ENCODE peak calls at places on chromosome 14, in eight cellular contexts. D is HCT116, S is K562, K is A549, T is IMR-90, X is SK-N-SH, P is H1, A is HepG2. G is an unnamed sample.

GRCh38 chr14:24741871-24742270 is 107.9 kb upstream of the GZMB start:
- DNase-seq in D (no peak), S (no peak), K (no peak), T (peak), X (no peak), P (no peak), A (no peak), G (no peak)

GRCh38 chr14:84250863-84251262 is 1279.1 kb upstream of the FLRT2 start:
- DNase-seq in D (no peak), S (no peak), K (no peak), T (no peak), X (no peak), P (no peak), A (no peak), G (no peak)

GRCh38 chr14:90091393-90091792 is 29.6 kb downstream of the KCNK13 start:
- DNase-seq in D (no peak), S (no peak), K (no peak), T (peak), X (peak), P (no peak), A (no peak), G (no peak)

GRCh38 chr14:105448706-105449111 is 25.9 kb upstream of the CRIP2 start:
- DNase-seq in D (no peak), S (peak), K (peak), T (peak), X (peak), P (peak), A (peak), G (no peak)

GRCh38 chr14:52031781-52032180 is 37.1 kb downstream of the NID2 start:
- DNase-seq in D (no peak), S (no peak), K (no peak), T (peak), X (no peak), P (no peak), A (no peak), G (no peak)

GRCh38 chr14:100535287-100536131 is 51.7 kb downstream of the BEGAIN start:
- DNase-seq in D (no peak), S (no peak), K (no peak), T (no peak), X (peak), P (no peak), A (no peak), G (no peak)

GRCh38 chr14:43475762-43476161 is 1031.3 kb downstream of the FSCB start:
- DNase-seq in D (no peak), S (no peak), K (peak), T (no peak), X (no peak), P (no peak), A (no peak), G (no peak)

GRCh38 chr14:69374235-69374634 is 23.9 kb downstream of the ERH start:
- DNase-seq in D (no peak), S (no peak), K (no peak), T (no peak), X (no peak), P (no peak), A (no peak), G (no peak)

GRCh38 chr14:65849558-65849957 is 437.0 kb downstream of the FUT8 start:
- DNase-seq in D (no peak), S (no peak), K (no peak), T (no peak), X (no peak), P (no peak), A (no peak), G (no peak)

GRCh38 chr14:105315941-105316562 is 1.5 kb downstream of the PACS2 start:
- DNase-seq in D (no peak), S (no peak), K (no peak), T (no peak), X (peak), P (no peak), A (no peak), G (no peak)

DNA sequence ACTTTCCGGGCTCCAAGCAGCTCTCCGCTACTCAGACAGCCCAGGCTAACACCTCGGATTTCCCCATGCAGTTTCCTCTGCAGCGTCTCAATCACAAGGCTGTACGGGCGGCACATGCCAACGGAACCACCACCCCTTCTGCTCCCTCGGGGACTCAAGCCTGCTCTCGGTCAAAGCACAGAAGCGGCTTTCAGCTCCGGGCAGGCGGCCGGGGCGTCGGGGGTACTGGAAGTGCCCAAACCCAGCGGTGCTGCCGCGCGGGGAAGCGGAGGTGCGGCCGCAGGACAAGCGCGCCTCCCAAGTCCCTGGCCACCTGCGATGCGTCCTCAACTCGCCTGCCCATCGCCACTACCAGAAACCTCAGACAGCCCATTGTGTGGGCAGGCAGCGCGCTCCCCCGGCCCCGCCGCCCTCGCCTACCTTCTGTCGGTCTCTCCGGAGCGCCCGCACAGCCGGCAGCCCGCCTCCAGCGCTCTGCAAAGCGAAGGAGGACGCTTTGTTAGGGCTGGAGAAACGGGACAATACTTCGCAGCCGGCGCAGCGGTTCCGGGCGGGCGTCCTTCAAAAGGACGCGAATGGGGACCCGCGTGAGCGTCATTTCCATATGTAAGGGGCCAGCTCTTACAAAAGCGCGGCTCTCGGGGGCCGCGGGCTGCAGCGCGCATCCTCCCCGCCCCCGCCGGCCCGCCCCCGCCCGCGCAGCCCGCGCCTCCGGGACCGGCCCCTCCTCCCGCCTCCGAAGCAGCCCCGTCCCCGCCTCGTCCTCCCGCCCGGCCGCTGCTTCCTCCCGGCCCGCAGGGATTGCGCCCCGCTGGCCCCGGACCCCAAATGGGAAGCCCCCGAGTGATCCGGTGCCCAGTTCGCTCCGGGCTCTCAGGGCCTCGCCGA is 674 bp downstream of the NIN start:
- DNase-seq in D (no peak), S (peak), K (peak), T (peak), X (peak), P (peak), A (peak), G (peak)
- TF ChIP-seq RAD21 in D (no peak), S (no peak), K (no peak), T (no peak), X (no peak), P (no peak), A (no peak), G (no peak)

DNA sequence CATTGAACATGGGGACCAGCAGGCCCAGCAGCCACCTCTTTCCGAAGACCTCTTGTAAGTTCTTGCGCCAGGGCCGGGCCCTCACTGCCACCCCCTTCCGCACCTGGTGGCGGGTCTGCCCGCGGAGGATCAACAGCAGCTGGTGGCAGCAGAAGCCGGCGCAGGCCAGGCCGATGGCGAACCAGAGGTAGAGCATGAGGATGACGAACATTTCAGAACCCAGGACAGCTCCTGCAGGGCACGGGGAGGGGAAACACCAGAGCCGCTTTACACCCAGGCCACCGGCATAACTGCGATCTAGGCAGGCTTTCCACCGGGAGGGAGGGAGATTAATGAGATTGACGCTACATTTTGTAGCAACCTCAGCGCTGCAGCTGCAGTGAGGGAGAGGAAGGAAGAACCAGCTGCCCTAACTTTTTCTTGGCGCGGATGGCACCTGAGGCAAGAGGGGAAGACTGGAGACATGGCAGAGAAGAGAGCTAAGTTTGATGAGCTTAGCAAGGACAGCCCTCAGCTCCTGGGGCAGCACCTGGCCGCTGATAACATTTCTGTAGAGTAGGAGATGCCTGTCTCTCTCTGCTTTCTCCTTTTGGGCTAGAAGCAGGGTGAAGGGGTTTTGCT is 7.8 kb downstream of the ZDHHC22 start:
- DNase-seq in D (no peak), S (peak), K (peak), T (peak), X (no peak), P (peak), A (peak), G (no peak)
- TF ChIP-seq RAD21 in D (no peak), S (no peak), K (no peak), T (no peak), X (no peak), P (peak), A (no peak), G (no peak)

DNA sequence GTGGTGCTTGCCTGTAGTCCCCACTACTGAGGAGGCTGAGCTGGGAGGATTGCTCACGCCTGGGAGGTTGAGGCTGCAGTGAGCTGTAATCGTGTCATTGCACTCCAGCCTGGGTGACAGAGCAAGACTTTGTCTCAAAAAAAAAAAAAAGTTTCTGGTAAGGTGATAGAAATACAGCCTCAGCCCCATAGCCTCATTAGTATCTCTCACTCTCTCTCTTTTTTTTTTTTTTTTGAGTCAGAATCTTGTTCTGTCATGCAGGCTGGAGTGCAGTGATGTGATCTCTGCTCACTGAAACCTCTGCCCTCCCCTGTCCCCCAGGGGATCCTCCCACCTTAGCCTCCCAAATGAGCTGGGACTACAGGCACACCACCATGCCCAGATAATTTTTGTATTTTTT is 19.2 kb downstream of the MTHFD1 start:
- DNase-seq in D (no peak), S (no peak), K (no peak), T (no peak), X (no peak), P (no peak), A (no peak), G (no peak)
- TF ChIP-seq RAD21 in D (no peak), S (no peak), K (no peak), T (no peak), X (no peak), P (no peak), A (no peak), G (no peak)

GRCh38 chr14:99028521-99028920 is 243.5 kb downstream of the BCL11B start:
- DNase-seq in D (no peak), S (no peak), K (no peak), T (no peak), X (no peak), P (no peak), A (no peak), G (no peak)
- TF ChIP-seq RAD21 in D (no peak), S (no peak), K (no peak), T (no peak), X (no peak), P (no peak), A (no peak), G (no peak)

DNA sequence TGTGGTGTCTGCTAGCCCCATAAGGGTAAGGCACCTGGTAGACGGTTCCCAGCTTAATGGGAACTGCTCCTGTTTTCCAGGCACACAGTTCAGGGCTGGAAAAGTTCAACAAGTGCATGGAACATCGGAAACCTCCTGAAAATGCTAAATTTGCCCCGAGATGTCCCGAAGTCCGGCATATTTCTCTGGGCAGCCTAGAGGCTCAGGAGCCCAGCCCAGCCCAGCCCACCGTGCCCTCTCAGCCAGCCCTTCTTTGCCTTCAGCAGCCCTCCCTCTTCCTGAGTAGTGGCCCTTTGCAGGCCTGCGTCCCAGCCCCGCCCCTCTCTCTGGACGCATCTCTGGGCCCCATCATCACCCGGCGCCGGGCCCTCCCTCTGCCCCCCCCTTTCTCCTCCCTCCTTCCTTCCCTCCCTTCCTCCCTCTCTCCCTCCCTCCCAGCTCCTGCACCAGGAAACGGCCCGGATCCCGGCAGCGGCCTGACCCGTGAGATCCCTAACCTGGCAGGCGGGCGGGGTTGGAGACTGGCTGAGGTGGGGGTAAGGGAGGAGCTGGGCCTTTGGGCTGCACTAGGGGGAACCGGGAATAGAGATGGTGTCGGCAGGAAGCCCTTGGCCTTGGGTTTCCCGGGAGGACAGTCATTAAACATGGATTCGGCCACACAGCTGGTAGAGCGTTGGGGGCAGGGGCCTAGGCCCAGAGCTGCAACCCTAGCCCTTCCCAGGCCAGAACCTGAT is at the start of gene BCL2L2:
- DNase-seq in D (peak), S (peak), K (peak), T (peak), X (peak), P (peak), A (peak), G (no peak)
- TF ChIP-seq RAD21 in D (no peak), S (no peak), K (no peak), T (no peak), X (no peak), P (peak), A (no peak), G (no peak)